ENCODE peak calls at places on chromosome 19, in eight cellular contexts. S is HCT116, Z is IMR-90, L is Peyer's patch, T is body of pancreas, I is vagina, H is suprapubic skin, J is H54. V is an unnamed sample.
A peak's percentile ranks its signal among the peaks of the same experiment; 100 is the strongest.

GRCh38 chr19:16373539-16373938 is 48.9 kb downstream of the KLF2 start:
- DNase-seq in S (no peak), Z (peak; percentile 83), L (no peak), T (no peak), I (no peak), H (no peak), J (peak; percentile 47), V (no peak)

GRCh38 chr19:46181386-46181774 is 33.3 kb downstream of the IGFL2 start:
- DNase-seq in S (no peak), Z (peak; percentile 28), L (no peak), T (no peak), I (no peak), H (no peak), J (peak; percentile 26), V (no peak)

GRCh38 chr19:44738603-44739585 is 9.6 kb upstream of the BCL3 start:
- DNase-seq in S (no peak), Z (no peak), L (peak; percentile 67), T (peak; percentile 58), I (no peak), H (no peak), J (no peak), V (no peak)

GRCh38 chr19:34218818-34219164 is 35.6 kb upstream of the GARRE1 start:
- DNase-seq in S (no peak), Z (no peak), L (no peak), T (no peak), I (no peak), H (no peak), J (no peak), V (no peak)

GRCh38 chr19:10471909-10472308 is 31.2 kb downstream of the KEAP1 start:
- DNase-seq in S (no peak), Z (peak; percentile 47), L (no peak), T (no peak), I (no peak), H (no peak), J (no peak), V (no peak)

GRCh38 chr19:55353803-55354697 is 469 bp downstream of the COX6B2 start:
- DNase-seq in S (peak; percentile 23), Z (peak; percentile 43), L (peak; percentile 81), T (peak; percentile 67), I (no peak), H (no peak), J (peak; percentile 96), V (peak; percentile 88)

GRCh38 chr19:14555918-14556661 is 15.8 kb downstream of the NDUFB7 start:
- DNase-seq in S (no peak), Z (peak; percentile 34), L (no peak), T (no peak), I (no peak), H (no peak), J (peak; percentile 68), V (no peak)

GRCh38 chr19:19613456-19613855 is 5.0 kb downstream of the PBX4 start:
- DNase-seq in S (peak; percentile 63), Z (no peak), L (no peak), T (no peak), I (no peak), H (no peak), J (no peak), V (no peak)

GRCh38 chr19:6172074-6172863 is 36.8 kb downstream of the ACSBG2 start:
- DNase-seq in S (no peak), Z (no peak), L (no peak), T (no peak), I (no peak), H (no peak), J (no peak), V (no peak)

GRCh38 chr19:19324059-19324755 is 3.6 kb downstream of the MAU2 start:
- DNase-seq in S (no peak), Z (no peak), L (no peak), T (no peak), I (no peak), H (no peak), J (no peak), V (no peak)

GRCh38 chr19:16025108-16026101 is 50.9 kb upstream of the TPM4 start:
- DNase-seq in S (peak; percentile 56), Z (peak; percentile 70), L (peak; percentile 54), T (peak; percentile 23), I (no peak), H (no peak), J (peak; percentile 96), V (no peak)

GRCh38 chr19:40282209-40282580 is 3.0 kb downstream of the AKT2 start:
- DNase-seq in S (no peak), Z (no peak), L (no peak), T (no peak), I (no peak), H (no peak), J (no peak), V (no peak)
- TF ChIP-seq POLR2A in S (no peak), Z (no peak), L (no peak), T (no peak), I (no peak), H (no peak), J (no peak), V (no peak)

GRCh38 chr19:1402411-1403070 is 1.2 kb upstream of the GAMT start:
- DNase-seq in S (no peak), Z (no peak), L (no peak), T (no peak), I (no peak), H (no peak), J (no peak), V (no peak)

GRCh38 chr19:1401889-1402217 is 511 bp upstream of the GAMT start:
- DNase-seq in S (no peak), Z (no peak), L (no peak), T (no peak), I (no peak), H (no peak), J (no peak), V (no peak)

GRCh38 chr19:1399745-1400144 is 1.6 kb downstream of the GAMT start:
- DNase-seq in S (no peak), Z (no peak), L (no peak), T (no peak), I (no peak), H (no peak), J (no peak), V (no peak)

GRCh38 chr19:1400281-1401137 is 833 bp downstream of the GAMT start:
- DNase-seq in S (no peak), Z (no peak), L (no peak), T (peak; percentile 83), I (no peak), H (no peak), J (no peak), V (peak; percentile 56)

DNA sequence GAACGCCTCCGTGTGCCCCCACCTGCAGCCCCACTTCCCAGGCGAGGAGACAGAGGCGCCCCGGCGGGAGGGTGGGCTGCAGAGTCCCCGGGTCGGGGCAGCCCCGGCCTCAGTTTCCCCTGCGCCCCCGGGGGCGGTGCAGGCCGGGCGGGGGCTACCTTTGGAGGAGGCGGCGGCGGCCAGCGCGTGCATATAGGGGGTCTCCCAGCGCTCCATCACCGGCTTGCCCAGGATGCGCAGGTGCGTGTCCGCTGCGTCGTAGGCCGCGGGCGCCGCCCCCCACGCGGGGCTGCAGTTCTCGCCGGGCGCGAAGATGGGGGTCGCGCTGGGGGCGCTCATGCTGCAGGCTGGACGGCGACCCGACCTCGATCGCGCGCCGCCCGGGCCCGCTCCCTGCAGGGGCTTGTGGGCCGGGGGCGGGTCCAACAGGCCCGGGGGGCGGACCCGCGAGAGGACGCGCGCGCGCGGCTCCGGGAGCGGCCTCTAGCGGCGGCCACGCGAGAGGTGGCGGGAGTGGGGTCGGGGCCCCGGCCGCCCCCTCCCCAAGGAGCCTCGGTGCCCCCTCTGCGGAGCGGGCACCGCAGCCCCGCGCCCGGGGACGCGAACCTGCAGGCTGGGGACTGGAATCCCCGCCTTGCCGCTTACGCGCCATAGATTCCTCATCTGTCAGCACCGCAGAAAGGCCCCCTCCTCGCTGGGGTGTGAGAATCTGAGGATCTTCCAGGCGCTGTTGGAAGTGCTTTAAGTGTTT is at the start of gene GAMT:
- DNase-seq in S (no peak), Z (no peak), L (no peak), T (peak; percentile 55), I (no peak), H (no peak), J (no peak), V (peak; percentile 79)
- TF ChIP-seq POLR2A in S (peak; percentile 85), Z (no peak), L (no peak), T (no peak), I (no peak), H (no peak), J (peak; percentile 68), V (no peak)

GRCh38 chr19:42325896-42326771 is 699 bp downstream of the MEGF8 start:
- DNase-seq in S (no peak), Z (no peak), L (peak; percentile 61), T (peak; percentile 22), I (peak; percentile 70), H (no peak), J (no peak), V (no peak)

GRCh38 chr19:42324655-42325307 is 654 bp upstream of the MEGF8 start:
- DNase-seq in S (no peak), Z (no peak), L (no peak), T (peak; percentile 29), I (peak; percentile 95), H (no peak), J (no peak), V (no peak)

GRCh38 chr19:42323852-42324654 is 1.4 kb upstream of the MEGF8 start:
- DNase-seq in S (no peak), Z (no peak), L (no peak), T (peak; percentile 22), I (no peak), H (no peak), J (no peak), V (no peak)

GRCh38 chr19:42326969-42327368 is 1.5 kb downstream of the MEGF8 start:
- DNase-seq in S (no peak), Z (no peak), L (no peak), T (no peak), I (no peak), H (no peak), J (no peak), V (no peak)

GRCh38 chr19:42325308-42325895 is at the start of gene MEGF8:
- DNase-seq in S (peak; percentile 97), Z (peak; percentile 99), L (peak; percentile 97), T (peak; percentile 99), I (peak; percentile 98), H (peak; percentile 97), J (peak; percentile 100), V (peak; percentile 95)
- TF ChIP-seq POLR2A in S (peak; percentile 31), Z (peak; percentile 72), L (peak; percentile 81), T (peak; percentile 49), I (no peak), H (no peak), J (peak; percentile 57), V (peak; percentile 71)

DNA sequence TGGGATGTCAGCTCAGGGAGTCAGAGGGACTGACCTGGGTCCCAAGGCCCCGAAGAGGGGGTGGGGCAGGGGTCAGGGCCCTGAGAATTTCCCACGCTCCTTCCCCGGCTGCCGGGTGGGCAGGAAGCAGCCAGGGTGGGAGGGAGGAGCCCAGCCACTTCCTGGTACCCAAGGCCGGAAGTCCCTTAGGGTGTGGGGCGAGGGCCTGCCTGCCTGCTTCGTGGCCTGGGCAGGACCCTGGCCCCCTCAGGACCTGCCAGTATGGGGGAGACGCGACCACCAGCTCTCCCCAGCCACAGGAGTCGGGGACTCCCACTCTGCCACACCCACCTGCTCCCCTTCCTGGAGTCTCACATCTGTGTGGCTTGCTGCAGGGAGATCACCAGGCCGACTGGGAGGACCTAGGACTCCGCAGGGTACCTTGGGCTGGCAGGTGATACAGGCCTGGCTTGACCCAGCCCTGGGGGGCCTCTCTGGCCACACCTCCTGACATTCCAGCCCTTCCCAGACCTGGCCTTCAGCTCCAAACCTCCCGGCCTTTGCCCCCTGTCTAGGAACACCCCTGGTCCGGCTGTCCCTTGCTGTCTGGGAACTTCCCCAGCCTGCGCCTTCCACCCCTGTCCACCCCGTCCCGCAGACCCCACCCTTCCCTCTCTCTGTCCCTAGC is 9.8 kb upstream of the CIRBP start:
- DNase-seq in S (no peak), Z (peak; percentile 51), L (peak; percentile 89), T (peak; percentile 66), I (no peak), H (no peak), J (peak; percentile 63), V (peak; percentile 81)
- TF ChIP-seq POLR2A in S (no peak), Z (peak; percentile 69), L (peak; percentile 85), T (peak; percentile 19), I (no peak), H (peak; percentile 29), J (peak; percentile 25), V (peak; percentile 92)

GRCh38 chr19:12956446-12957388 is at the start of gene GADD45GIP1:
- DNase-seq in S (peak; percentile 67), Z (peak; percentile 69), L (peak; percentile 85), T (peak; percentile 80), I (no peak), H (peak; percentile 89), J (no peak), V (peak; percentile 80)
- TF ChIP-seq POLR2A in S (peak; percentile 95), Z (peak; percentile 92), L (peak; percentile 33), T (peak; percentile 52), I (no peak), H (peak; percentile 61), J (peak; percentile 85), V (peak; percentile 97)

V was measured in GM12892.